ENCODE peak calls at places on chromosomes 13 and 19, in seven cellular contexts. One of them, this sample, is unnamed.

GRCh38 chr19:2495651-2496316 is 19.9 kb downstream of the GADD45B start:
- DNase-seq in KBM-7: no peak
- DNase-seq in omental fat pad: no peak
- DNase-seq in neural crest cell: no peak
- DNase-seq in progenitor cell of endocrine pancreas: no peak
- DNase-seq in SK-MEL-5: no peak
- DNase-seq in activated CD8-positive, alpha-beta memory T cell treated with anti-CD3 and anti-CD28 coated beads for 24 hours: no peak
- DNase-seq in this sample: no peak

GRCh38 chr19:18057557-18057956 is 29.2 kb downstream of the IL12RB1 start:
- DNase-seq in progenitor cell of endocrine pancreas: no peak
- DNase-seq in neural crest cell: no peak
- DNase-seq in omental fat pad: no peak
- DNase-seq in KBM-7: peak; percentile 28
- DNase-seq in SK-MEL-5: no peak
- DNase-seq in activated CD8-positive, alpha-beta memory T cell treated with anti-CD3 and anti-CD28 coated beads for 24 hours: no peak
- DNase-seq in this sample: no peak

GRCh38 chr13:78098249-78098648 is 179.6 kb upstream of the EDNRB start:
- DNase-seq in KBM-7: no peak
- DNase-seq in SK-MEL-5: peak; percentile 29
- DNase-seq in neural crest cell: no peak
- DNase-seq in activated CD8-positive, alpha-beta memory T cell treated with anti-CD3 and anti-CD28 coated beads for 24 hours: no peak
- DNase-seq in omental fat pad: no peak
- DNase-seq in progenitor cell of endocrine pancreas: no peak
- DNase-seq in this sample: no peak

GRCh38 chr13:21949818-21950429 is 279.1 kb downstream of the FGF9 start:
- DNase-seq in SK-MEL-5: no peak
- DNase-seq in progenitor cell of endocrine pancreas: no peak
- DNase-seq in neural crest cell: no peak
- DNase-seq in KBM-7: no peak
- DNase-seq in activated CD8-positive, alpha-beta memory T cell treated with anti-CD3 and anti-CD28 coated beads for 24 hours: no peak
- DNase-seq in omental fat pad: no peak
- DNase-seq in this sample: no peak

GRCh38 chr13:33721719-33722118 is 96.2 kb upstream of the RFC3 start:
- DNase-seq in progenitor cell of endocrine pancreas: no peak
- DNase-seq in SK-MEL-5: peak; percentile 93
- DNase-seq in neural crest cell: no peak
- DNase-seq in omental fat pad: no peak
- DNase-seq in KBM-7: no peak
- DNase-seq in activated CD8-positive, alpha-beta memory T cell treated with anti-CD3 and anti-CD28 coated beads for 24 hours: no peak
- DNase-seq in this sample: no peak

GRCh38 chr19:30648321-30648720 is 276.1 kb downstream of the ZNF536 start:
- DNase-seq in progenitor cell of endocrine pancreas: no peak
- DNase-seq in neural crest cell: no peak
- DNase-seq in SK-MEL-5: peak; percentile 55
- DNase-seq in omental fat pad: no peak
- DNase-seq in activated CD8-positive, alpha-beta memory T cell treated with anti-CD3 and anti-CD28 coated beads for 24 hours: no peak
- DNase-seq in KBM-7: no peak
- DNase-seq in this sample: no peak

GRCh38 chr13:92390217-92390616 is 836.4 kb upstream of the GPC6 start:
- DNase-seq in progenitor cell of endocrine pancreas: no peak
- DNase-seq in neural crest cell: no peak
- DNase-seq in omental fat pad: no peak
- DNase-seq in SK-MEL-5: no peak
- DNase-seq in KBM-7: peak; percentile 60
- DNase-seq in activated CD8-positive, alpha-beta memory T cell treated with anti-CD3 and anti-CD28 coated beads for 24 hours: no peak
- DNase-seq in this sample: no peak

GRCh38 chr19:10669246-10669645 is 15.1 kb downstream of the ILF3 start:
- DNase-seq in progenitor cell of endocrine pancreas: no peak
- DNase-seq in omental fat pad: no peak
- DNase-seq in KBM-7: no peak
- DNase-seq in SK-MEL-5: no peak
- DNase-seq in activated CD8-positive, alpha-beta memory T cell treated with anti-CD3 and anti-CD28 coated beads for 24 hours: no peak
- DNase-seq in neural crest cell: no peak
- DNase-seq in this sample: no peak

GRCh38 chr13:77325371-77325941 is 1.4 kb downstream of the MYCBP2 start:
- DNase-seq in KBM-7: peak; percentile 40
- DNase-seq in progenitor cell of endocrine pancreas: no peak
- DNase-seq in neural crest cell: no peak
- DNase-seq in activated CD8-positive, alpha-beta memory T cell treated with anti-CD3 and anti-CD28 coated beads for 24 hours: no peak
- DNase-seq in omental fat pad: no peak
- DNase-seq in SK-MEL-5: no peak
- DNase-seq in this sample: no peak

GRCh38 chr19:6041991-6042421 is 64.1 kb upstream of the RANBP3 start:
- DNase-seq in progenitor cell of endocrine pancreas: no peak
- DNase-seq in KBM-7: no peak
- DNase-seq in activated CD8-positive, alpha-beta memory T cell treated with anti-CD3 and anti-CD28 coated beads for 24 hours: peak; percentile 43
- DNase-seq in omental fat pad: no peak
- DNase-seq in SK-MEL-5: no peak
- DNase-seq in neural crest cell: no peak
- DNase-seq in this sample: no peak

GRCh38 chr19:50465986-50466771 is 10.1 kb upstream of the EMC10 start:
- DNase-seq in KBM-7: no peak
- DNase-seq in progenitor cell of endocrine pancreas: peak; percentile 22
- DNase-seq in SK-MEL-5: no peak
- DNase-seq in neural crest cell: peak; percentile 59
- DNase-seq in omental fat pad: no peak
- DNase-seq in activated CD8-positive, alpha-beta memory T cell treated with anti-CD3 and anti-CD28 coated beads for 24 hours: no peak
- DNase-seq in this sample: no peak

GRCh38 chr19:17385878-17386611 is 8.0 kb downstream of the CCDC194 start:
- DNase-seq in progenitor cell of endocrine pancreas: peak; percentile 50
- DNase-seq in KBM-7: peak; percentile 81
- DNase-seq in SK-MEL-5: peak; percentile 56
- DNase-seq in activated CD8-positive, alpha-beta memory T cell treated with anti-CD3 and anti-CD28 coated beads for 24 hours: peak; percentile 84
- DNase-seq in omental fat pad: peak; percentile 70
- DNase-seq in neural crest cell: peak; percentile 67
- DNase-seq in this sample: peak; percentile 80

GRCh38 chr19:4120933-4121612 is 2.8 kb downstream of the MAP2K2 start:
- DNase-seq in activated CD8-positive, alpha-beta memory T cell treated with anti-CD3 and anti-CD28 coated beads for 24 hours: no peak
- DNase-seq in omental fat pad: no peak
- DNase-seq in SK-MEL-5: no peak
- DNase-seq in KBM-7: no peak
- DNase-seq in progenitor cell of endocrine pancreas: no peak
- DNase-seq in neural crest cell: no peak
- DNase-seq in this sample: peak; percentile 1

GRCh38 chr19:33868821-33869412 is 72.2 kb downstream of the KCTD15 start:
- DNase-seq in SK-MEL-5: peak; percentile 28
- DNase-seq in KBM-7: peak; percentile 5
- DNase-seq in neural crest cell: no peak
- DNase-seq in progenitor cell of endocrine pancreas: no peak
- DNase-seq in omental fat pad: no peak
- DNase-seq in activated CD8-positive, alpha-beta memory T cell treated with anti-CD3 and anti-CD28 coated beads for 24 hours: no peak
- DNase-seq in this sample: no peak

GRCh38 chr19:19348266-19348665 is 27.6 kb downstream of the MAU2 start:
- DNase-seq in omental fat pad: no peak
- DNase-seq in SK-MEL-5: no peak
- DNase-seq in activated CD8-positive, alpha-beta memory T cell treated with anti-CD3 and anti-CD28 coated beads for 24 hours: no peak
- DNase-seq in neural crest cell: no peak
- DNase-seq in progenitor cell of endocrine pancreas: no peak
- DNase-seq in KBM-7: no peak
- DNase-seq in this sample: no peak

GRCh38 chr19:53898680-53899341 is 10.3 kb upstream of the CACNG7 start:
- DNase-seq in activated CD8-positive, alpha-beta memory T cell treated with anti-CD3 and anti-CD28 coated beads for 24 hours: no peak
- DNase-seq in omental fat pad: no peak
- DNase-seq in SK-MEL-5: peak; percentile 28
- DNase-seq in neural crest cell: no peak
- DNase-seq in progenitor cell of endocrine pancreas: no peak
- DNase-seq in KBM-7: no peak
- DNase-seq in this sample: no peak

GRCh38 chr19:45424191-45425058 is 708 bp upstream of the ERCC1 start:
- DNase-seq in neural crest cell: peak; percentile 33
- DNase-seq in progenitor cell of endocrine pancreas: no peak
- DNase-seq in KBM-7: peak; percentile 75
- DNase-seq in activated CD8-positive, alpha-beta memory T cell treated with anti-CD3 and anti-CD28 coated beads for 24 hours: peak; percentile 78
- DNase-seq in omental fat pad: no peak
- DNase-seq in SK-MEL-5: peak; percentile 91
- DNase-seq in this sample: peak; percentile 70

GRCh38 chr19:44677019-44677809 is 5.9 kb downstream of the CEACAM19 start:
- DNase-seq in activated CD8-positive, alpha-beta memory T cell treated with anti-CD3 and anti-CD28 coated beads for 24 hours: no peak
- DNase-seq in progenitor cell of endocrine pancreas: no peak
- DNase-seq in neural crest cell: no peak
- DNase-seq in KBM-7: peak; percentile 33
- DNase-seq in omental fat pad: no peak
- DNase-seq in SK-MEL-5: peak; percentile 53
- DNase-seq in this sample: no peak

GRCh38 chr19:38429055-38429810 is 3.2 kb upstream of the RASGRP4 start:
- DNase-seq in progenitor cell of endocrine pancreas: no peak
- DNase-seq in KBM-7: no peak
- DNase-seq in SK-MEL-5: no peak
- DNase-seq in neural crest cell: no peak
- DNase-seq in activated CD8-positive, alpha-beta memory T cell treated with anti-CD3 and anti-CD28 coated beads for 24 hours: no peak
- DNase-seq in omental fat pad: no peak
- DNase-seq in this sample: no peak

GRCh38 chr19:11286312-11286974 is 9.5 kb upstream of the TSPAN16 start:
- DNase-seq in KBM-7: peak; percentile 43
- DNase-seq in neural crest cell: no peak
- DNase-seq in SK-MEL-5: no peak
- DNase-seq in activated CD8-positive, alpha-beta memory T cell treated with anti-CD3 and anti-CD28 coated beads for 24 hours: no peak
- DNase-seq in omental fat pad: no peak
- DNase-seq in progenitor cell of endocrine pancreas: no peak
- DNase-seq in this sample: no peak

GRCh38 chr19:2053601-2054389 is 2.8 kb upstream of the MKNK2 start:
- DNase-seq in SK-MEL-5: no peak
- DNase-seq in progenitor cell of endocrine pancreas: no peak
- DNase-seq in KBM-7: no peak
- DNase-seq in omental fat pad: no peak
- DNase-seq in activated CD8-positive, alpha-beta memory T cell treated with anti-CD3 and anti-CD28 coated beads for 24 hours: no peak
- DNase-seq in neural crest cell: no peak
- DNase-seq in this sample: no peak

GRCh38 chr13:66700336-66700735 is 529.8 kb downstream of the PCDH9 start:
- DNase-seq in KBM-7: no peak
- DNase-seq in progenitor cell of endocrine pancreas: no peak
- DNase-seq in neural crest cell: no peak
- DNase-seq in activated CD8-positive, alpha-beta memory T cell treated with anti-CD3 and anti-CD28 coated beads for 24 hours: no peak
- DNase-seq in SK-MEL-5: peak; percentile 8
- DNase-seq in omental fat pad: no peak
- DNase-seq in this sample: no peak

GRCh38 chr19:33502991-33503790 is 18.4 kb downstream of the PEPD start:
- DNase-seq in progenitor cell of endocrine pancreas: no peak
- DNase-seq in activated CD8-positive, alpha-beta memory T cell treated with anti-CD3 and anti-CD28 coated beads for 24 hours: no peak
- DNase-seq in KBM-7: no peak
- DNase-seq in omental fat pad: no peak
- DNase-seq in SK-MEL-5: peak; percentile 26
- DNase-seq in neural crest cell: peak; percentile 18
- DNase-seq in this sample: no peak

GRCh38 chr19:3959766-3960131 is 11.2 kb downstream of the DAPK3 start:
- DNase-seq in progenitor cell of endocrine pancreas: no peak
- DNase-seq in omental fat pad: no peak
- DNase-seq in activated CD8-positive, alpha-beta memory T cell treated with anti-CD3 and anti-CD28 coated beads for 24 hours: no peak
- DNase-seq in neural crest cell: no peak
- DNase-seq in SK-MEL-5: no peak
- DNase-seq in KBM-7: no peak
- DNase-seq in this sample: no peak

GRCh38 chr19:1257475-1258160 is 9.2 kb downstream of the MIDN start:
- DNase-seq in activated CD8-positive, alpha-beta memory T cell treated with anti-CD3 and anti-CD28 coated beads for 24 hours: no peak
- DNase-seq in progenitor cell of endocrine pancreas: no peak
- DNase-seq in omental fat pad: no peak
- DNase-seq in KBM-7: no peak
- DNase-seq in SK-MEL-5: no peak
- DNase-seq in neural crest cell: no peak
- DNase-seq in this sample: no peak